ENCODE peak calls at places on chromosomes 2 and 18, in four cellular contexts. One of them, this sample, is unnamed. For H3K4me1, the result is how much of the 10 kb centered on the place peaks cover.

GRCh38 chr2:224570328-224570993 is 14.7 kb downstream of the CUL3 start:
- DNase-seq in GM23248: peak
- DNase-seq in fibroblast of lung: peak
- DNase-seq in left ventricle myocardium inferior: no peak
- DNase-seq in this sample: peak

GRCh38 chr18:50274044-50274442 is 7.3 kb downstream of the MBD1 start:
- DNase-seq in fibroblast of lung: no peak
- DNase-seq in left ventricle myocardium inferior: peak
- DNase-seq in GM23248: no peak
- DNase-seq in this sample: no peak

GRCh38 chr2:98027955-98028593 is 32.3 kb upstream of the TMEM131 start:
- DNase-seq in left ventricle myocardium inferior: no peak
- DNase-seq in fibroblast of lung: peak
- DNase-seq in GM23248: peak
- DNase-seq in this sample: no peak

GRCh38 chr2:70241338-70241737 is 7.1 kb downstream of the TIA1 start:
- DNase-seq in left ventricle myocardium inferior: no peak
- DNase-seq in fibroblast of lung: no peak
- DNase-seq in GM23248: no peak
- DNase-seq in this sample: no peak

GRCh38 chr2:238320246-238320647 is at the start of gene TRAF3IP1:
- DNase-seq in GM23248: peak
- DNase-seq in left ventricle myocardium inferior: peak
- DNase-seq in fibroblast of lung: peak
- DNase-seq in this sample: peak

GRCh38 chr2:101496279-101496678 is 21.4 kb upstream of the RFX8 start:
- DNase-seq in GM23248: no peak
- DNase-seq in left ventricle myocardium inferior: no peak
- DNase-seq in fibroblast of lung: no peak
- DNase-seq in this sample: no peak

GRCh38 chr2:37526856-37527255 is 144.6 kb downstream of the CDC42EP3 start:
- DNase-seq in fibroblast of lung: no peak
- DNase-seq in left ventricle myocardium inferior: no peak
- DNase-seq in GM23248: no peak
- DNase-seq in this sample: no peak

GRCh38 chr2:10325278-10326145 is 22.8 kb downstream of the HPCAL1 start:
- DNase-seq in left ventricle myocardium inferior: no peak
- DNase-seq in fibroblast of lung: no peak
- DNase-seq in GM23248: no peak
- DNase-seq in this sample: no peak

GRCh38 chr2:73117441-73117840 is 4.7 kb upstream of the RAB11FIP5 start:
- DNase-seq in GM23248: peak
- DNase-seq in left ventricle myocardium inferior: no peak
- DNase-seq in fibroblast of lung: peak
- DNase-seq in this sample: no peak

GRCh38 chr2:164933751-164934189 is 21.6 kb downstream of the SLC38A11 start:
- DNase-seq in left ventricle myocardium inferior: no peak
- DNase-seq in fibroblast of lung: no peak
- DNase-seq in GM23248: no peak
- DNase-seq in this sample: no peak

GRCh38 chr2:119255760-119256573 is 32.3 kb downstream of the STEAP3 start:
- DNase-seq in GM23248: peak
- DNase-seq in fibroblast of lung: peak
- DNase-seq in left ventricle myocardium inferior: no peak
- DNase-seq in this sample: no peak

GRCh38 chr2:119438128-119438656 is 6.5 kb downstream of the TMEM37 start:
- DNase-seq in GM23248: no peak
- DNase-seq in left ventricle myocardium inferior: no peak
- DNase-seq in fibroblast of lung: no peak
- DNase-seq in this sample: no peak

DNA sequence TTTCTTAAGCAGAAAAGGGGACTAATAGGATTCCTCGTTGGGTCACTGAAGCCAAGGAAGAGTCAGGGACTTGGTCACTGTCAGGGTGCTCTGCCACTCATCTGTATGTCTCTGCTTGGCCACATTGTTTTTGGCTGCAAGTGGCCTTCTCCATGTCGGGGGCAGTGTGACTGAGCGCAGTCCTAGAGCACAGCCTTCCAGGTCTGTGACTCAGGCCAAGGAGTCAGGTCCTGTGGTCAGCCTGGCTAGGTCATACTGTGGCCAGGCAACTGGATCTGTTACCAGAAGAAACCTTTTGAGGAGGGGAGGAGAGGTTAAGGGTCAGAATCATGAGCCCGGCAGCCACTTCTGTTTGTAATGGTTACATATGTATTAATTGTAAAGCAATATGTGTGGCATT is 61.3 kb downstream of the GALNT1 start:
- DNase-seq in GM23248: no peak
- DNase-seq in fibroblast of lung: no peak
- DNase-seq in left ventricle myocardium inferior: no peak
- DNase-seq in this sample: no peak
- H3K4me1 ChIP-seq in GM23248: under half
- H3K4me1 ChIP-seq in fibroblast of lung: under half
- H3K4me1 ChIP-seq in left ventricle myocardium inferior: under half
- H3K4me1 ChIP-seq in this sample: under half

DNA sequence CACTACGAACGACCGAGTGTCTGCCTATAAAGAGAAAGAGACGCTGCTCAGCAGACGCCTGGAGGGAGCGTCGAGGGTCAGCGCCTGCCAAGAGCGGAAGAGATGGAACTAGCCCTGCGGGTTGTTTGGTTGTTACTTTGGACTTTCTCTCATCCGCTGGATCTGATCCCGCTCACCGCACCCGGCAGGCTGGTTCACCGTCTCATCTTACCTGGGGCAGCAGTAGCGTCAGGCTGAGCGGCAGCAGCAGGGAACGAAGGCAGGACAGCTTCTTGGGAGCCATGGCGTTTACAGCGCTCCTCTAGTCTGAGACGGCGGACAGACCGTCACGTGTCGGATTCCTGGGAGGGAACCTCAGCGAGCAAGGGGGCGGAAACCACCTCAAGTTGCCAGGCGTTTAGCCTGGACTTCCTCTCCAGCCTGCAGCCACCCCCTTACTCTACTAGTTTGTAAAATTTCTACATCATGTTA is 1.9 kb downstream of the GLB1L start:
- DNase-seq in GM23248: no peak
- DNase-seq in left ventricle myocardium inferior: no peak
- DNase-seq in fibroblast of lung: peak
- DNase-seq in this sample: no peak
- H3K27ac ChIP-seq in GM23248: no peak
- H3K27ac ChIP-seq in left ventricle myocardium inferior: no peak
- H3K27ac ChIP-seq in fibroblast of lung: peak
- H3K27ac ChIP-seq in this sample: no peak

GRCh38 chr2:74572178-74572925 is 17.8 kb downstream of the DOK1 start:
- DNase-seq in left ventricle myocardium inferior: no peak
- DNase-seq in fibroblast of lung: no peak
- DNase-seq in GM23248: no peak
- DNase-seq in this sample: no peak

GRCh38 chr2:74576151-74576755 is 21.7 kb downstream of the DOK1 start:
- DNase-seq in fibroblast of lung: no peak
- DNase-seq in GM23248: peak
- DNase-seq in left ventricle myocardium inferior: no peak
- DNase-seq in this sample: no peak

GRCh38 chr2:74575320-74575719 is 20.8 kb downstream of the DOK1 start:
- DNase-seq in fibroblast of lung: no peak
- DNase-seq in GM23248: peak
- DNase-seq in left ventricle myocardium inferior: no peak
- DNase-seq in this sample: no peak

GRCh38 chr2:74576830-74577229 is 22.3 kb downstream of the DOK1 start:
- DNase-seq in GM23248: peak
- DNase-seq in fibroblast of lung: peak
- DNase-seq in left ventricle myocardium inferior: no peak
- DNase-seq in this sample: no peak

DNA sequence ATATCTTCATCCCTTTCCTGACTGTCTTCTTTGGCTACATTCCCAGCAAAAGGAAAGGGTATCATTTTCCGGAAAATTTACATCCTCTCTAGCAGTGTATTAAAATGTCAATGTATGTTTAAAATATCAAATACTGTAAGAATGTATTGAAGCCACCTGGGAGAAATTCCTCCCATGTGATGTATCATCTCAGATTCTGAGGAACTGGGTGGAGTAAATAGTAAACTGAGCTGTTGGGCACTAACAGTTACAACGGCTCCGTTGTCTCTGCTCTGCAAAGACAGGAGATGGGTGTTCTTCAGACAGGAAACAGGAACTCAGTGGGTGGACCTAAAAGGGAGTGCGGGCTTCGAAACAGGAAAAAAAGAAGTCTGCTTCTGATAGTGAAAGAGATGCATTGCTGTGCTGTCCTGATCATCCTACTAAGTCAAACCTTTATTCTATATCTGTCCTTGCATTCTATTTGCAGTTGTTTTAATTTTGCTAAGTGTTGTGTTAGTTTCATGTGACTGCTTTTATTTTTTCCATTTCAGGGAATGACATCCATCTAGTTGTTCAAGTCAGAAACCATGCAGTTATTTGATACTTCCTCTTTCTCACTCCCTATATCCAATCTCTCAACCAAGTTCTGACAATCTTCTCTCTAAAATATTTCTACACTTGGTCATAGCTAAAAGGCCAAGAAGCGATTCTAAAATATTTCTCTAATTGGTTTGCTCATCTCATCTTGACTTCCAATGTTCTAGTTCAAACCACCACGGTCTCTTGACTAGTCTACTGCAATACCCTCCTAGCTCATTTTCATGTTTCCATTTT is 19.4 kb downstream of the DOK1 start:
- DNase-seq in fibroblast of lung: no peak
- DNase-seq in left ventricle myocardium inferior: no peak
- DNase-seq in GM23248: peak
- DNase-seq in this sample: no peak
- H3K4me1 ChIP-seq in fibroblast of lung: under half
- H3K4me1 ChIP-seq in left ventricle myocardium inferior: under half
- H3K4me1 ChIP-seq in GM23248: half or more
- H3K4me1 ChIP-seq in this sample: under half

DNA sequence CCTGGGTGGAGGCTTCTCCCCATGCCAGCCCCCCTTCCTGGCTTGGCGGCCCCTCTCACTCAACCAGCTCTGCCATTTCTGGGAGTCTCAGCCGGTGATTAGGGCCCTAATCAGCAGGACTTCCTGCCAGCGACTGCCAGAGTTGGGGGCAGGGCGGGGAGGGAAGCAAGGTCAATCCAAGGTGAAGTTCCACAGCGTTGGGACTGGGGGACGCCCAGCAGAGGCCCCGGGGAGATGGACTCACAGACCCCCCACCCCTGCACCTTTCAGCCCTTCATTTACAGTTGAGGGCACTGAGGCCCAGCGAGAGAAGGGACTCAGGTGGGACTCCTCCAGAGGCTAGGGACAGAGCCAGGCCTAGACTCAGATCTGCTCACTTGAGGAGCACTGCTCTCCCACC is 65.3 kb downstream of the TNS1 start:
- DNase-seq in left ventricle myocardium inferior: peak
- DNase-seq in fibroblast of lung: no peak
- DNase-seq in GM23248: no peak
- DNase-seq in this sample: peak
- H3K27ac ChIP-seq in left ventricle myocardium inferior: peak
- H3K27ac ChIP-seq in fibroblast of lung: peak
- H3K27ac ChIP-seq in GM23248: peak
- H3K27ac ChIP-seq in this sample: peak

DNA sequence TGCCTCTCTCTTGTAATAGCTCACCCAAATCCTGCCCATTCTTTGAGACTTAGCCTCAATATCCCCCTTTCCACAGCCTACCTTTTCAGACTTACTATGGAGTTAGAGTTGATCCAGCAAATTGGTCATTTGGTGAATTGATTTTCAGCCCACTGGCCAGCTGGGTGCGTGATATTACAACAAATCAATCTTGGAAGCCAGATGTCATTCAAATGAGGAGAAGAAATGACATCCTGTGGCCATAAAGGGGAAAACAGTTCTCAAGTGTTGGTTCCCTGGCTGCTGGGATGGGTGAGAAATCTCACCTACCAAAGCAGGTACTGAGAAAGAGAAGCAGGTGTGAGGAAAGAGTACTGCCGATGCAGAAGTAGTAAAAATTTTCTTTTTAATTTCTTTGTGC is 36.7 kb upstream of the FOXI3 start:
- DNase-seq in fibroblast of lung: no peak
- DNase-seq in GM23248: no peak
- DNase-seq in left ventricle myocardium inferior: no peak
- DNase-seq in this sample: no peak
- H3K4me1 ChIP-seq in fibroblast of lung: under half
- H3K4me1 ChIP-seq in GM23248: under half
- H3K4me1 ChIP-seq in left ventricle myocardium inferior: under half
- H3K4me1 ChIP-seq in this sample: under half

GRCh38 chr2:45216118-45216517 is 206.9 kb upstream of the SIX2 start:
- DNase-seq in left ventricle myocardium inferior: no peak
- DNase-seq in fibroblast of lung: no peak
- DNase-seq in GM23248: no peak
- DNase-seq in this sample: no peak

GRCh38 chr2:45214550-45214949 is 205.3 kb upstream of the SIX2 start:
- DNase-seq in left ventricle myocardium inferior: no peak
- DNase-seq in GM23248: no peak
- DNase-seq in fibroblast of lung: no peak
- DNase-seq in this sample: no peak

GRCh38 chr2:45210466-45211195 is 201.4 kb upstream of the SIX2 start:
- DNase-seq in GM23248: no peak
- DNase-seq in fibroblast of lung: peak
- DNase-seq in left ventricle myocardium inferior: no peak
- DNase-seq in this sample: no peak

GRCh38 chr2:45218298-45218697 is 209.0 kb upstream of the SIX2 start:
- DNase-seq in fibroblast of lung: no peak
- DNase-seq in left ventricle myocardium inferior: no peak
- DNase-seq in GM23248: no peak
- DNase-seq in this sample: no peak

DNA sequence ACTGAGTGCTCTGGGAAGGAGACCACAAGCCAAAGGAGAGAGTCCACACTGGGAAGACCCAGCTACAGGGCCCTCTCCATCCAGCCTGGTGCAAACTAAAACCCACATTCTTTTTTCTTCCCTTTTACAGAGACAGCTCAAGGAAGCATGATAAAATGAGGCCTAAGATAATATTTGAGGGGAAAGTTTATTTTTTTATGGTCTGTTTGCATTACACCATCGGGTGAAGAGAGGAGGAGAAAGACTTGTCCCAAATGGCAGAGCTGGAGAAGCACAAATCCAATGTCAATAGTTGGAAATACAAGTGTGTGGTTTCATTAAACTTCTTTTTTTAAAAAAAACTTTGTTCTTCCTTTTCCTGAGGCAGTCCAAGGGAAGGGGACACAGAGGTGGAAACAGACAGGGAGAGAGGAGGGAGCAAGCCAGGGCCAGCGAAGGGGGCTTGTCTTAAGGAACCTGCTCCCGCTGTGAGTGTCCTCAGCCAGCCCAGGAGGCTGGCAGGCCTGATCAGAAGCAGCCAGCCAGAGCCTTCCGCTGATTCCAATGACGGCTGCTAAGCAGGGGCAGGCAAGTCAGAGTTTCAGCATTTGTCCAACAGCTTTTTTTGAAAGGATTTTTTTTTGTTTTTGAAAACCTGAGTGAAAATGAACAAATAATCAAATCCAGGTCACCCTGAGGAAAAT is 203.8 kb upstream of the SIX2 start:
- DNase-seq in GM23248: no peak
- DNase-seq in left ventricle myocardium inferior: no peak
- DNase-seq in fibroblast of lung: peak
- DNase-seq in this sample: no peak
- H3K27ac ChIP-seq in GM23248: no peak
- H3K27ac ChIP-seq in left ventricle myocardium inferior: no peak
- H3K27ac ChIP-seq in fibroblast of lung: no peak
- H3K27ac ChIP-seq in this sample: no peak

This sample was measured in pancreas.